ENCODE peak calls at places on chromosomes 12 and 14, in seven cellular contexts. One of them, this sample, is unnamed.

GRCh38 chr12:53161119-53161911 is 19.2 kb upstream of the ZNF740 start:
- DNase-seq in K562: no peak
- DNase-seq in HepG2: peak; percentile 74
- DNase-seq in A549: no peak
- DNase-seq in GM12878: no peak
- DNase-seq in H1: peak; percentile 28
- DNase-seq in IMR-90: no peak
- DNase-seq in this sample: no peak

GRCh38 chr12:11716794-11717532 is 67.5 kb downstream of the ETV6 start:
- DNase-seq in A549: no peak
- DNase-seq in GM12878: no peak
- DNase-seq in HepG2: no peak
- DNase-seq in IMR-90: peak; percentile 56
- DNase-seq in K562: no peak
- DNase-seq in H1: no peak
- DNase-seq in this sample: no peak

GRCh38 chr12:68189766-68190700 is 30.5 kb upstream of the IFNG start:
- DNase-seq in A549: no peak
- DNase-seq in H1: no peak
- DNase-seq in K562: no peak
- DNase-seq in HepG2: no peak
- DNase-seq in GM12878: no peak
- DNase-seq in IMR-90: peak; percentile 8
- DNase-seq in this sample: peak; percentile 13

GRCh38 chr12:127284870-127285431 is 982.0 kb upstream of the TMEM132C start:
- DNase-seq in GM12878: no peak
- DNase-seq in K562: no peak
- DNase-seq in H1: no peak
- DNase-seq in HepG2: no peak
- DNase-seq in IMR-90: peak; percentile 81
- DNase-seq in A549: no peak
- DNase-seq in this sample: no peak

GRCh38 chr12:25130741-25131188 is 64.2 kb downstream of the DNAI7 start:
- DNase-seq in K562: peak; percentile 15
- DNase-seq in GM12878: no peak
- DNase-seq in A549: peak; percentile 44
- DNase-seq in HepG2: peak; percentile 31
- DNase-seq in H1: no peak
- DNase-seq in IMR-90: peak; percentile 67
- DNase-seq in this sample: peak; percentile 22

GRCh38 chr12:109968032-109968420 is 28.1 kb downstream of the GIT2 start:
- DNase-seq in GM12878: no peak
- DNase-seq in IMR-90: no peak
- DNase-seq in H1: no peak
- DNase-seq in A549: no peak
- DNase-seq in K562: no peak
- DNase-seq in HepG2: no peak
- DNase-seq in this sample: no peak

GRCh38 chr14:24259282-24260025 is 3.5 kb downstream of the TGM1 start:
- DNase-seq in IMR-90: no peak
- DNase-seq in HepG2: no peak
- DNase-seq in K562: peak; percentile 14
- DNase-seq in H1: no peak
- DNase-seq in A549: no peak
- DNase-seq in GM12878: no peak
- DNase-seq in this sample: no peak

GRCh38 chr14:69713976-69714716 is 52.8 kb upstream of the SRSF5 start:
- DNase-seq in IMR-90: no peak
- DNase-seq in GM12878: no peak
- DNase-seq in A549: no peak
- DNase-seq in HepG2: peak; percentile 85
- DNase-seq in K562: no peak
- DNase-seq in H1: no peak
- DNase-seq in this sample: no peak

GRCh38 chr14:54625158-54625557 is 58.2 kb downstream of the SAMD4A start:
- DNase-seq in IMR-90: peak; percentile 92
- DNase-seq in K562: no peak
- DNase-seq in A549: no peak
- DNase-seq in HepG2: no peak
- DNase-seq in GM12878: no peak
- DNase-seq in H1: no peak
- DNase-seq in this sample: no peak

GRCh38 chr12:18750087-18750486 is 12.2 kb downstream of the CAPZA3 start:
- DNase-seq in A549: no peak
- DNase-seq in IMR-90: peak; percentile 26
- DNase-seq in HepG2: no peak
- DNase-seq in K562: no peak
- DNase-seq in H1: no peak
- DNase-seq in GM12878: no peak
- DNase-seq in this sample: no peak

GRCh38 chr12:47766496-47767196 is 6.4 kb upstream of the SLC48A1 start:
- DNase-seq in A549: no peak
- DNase-seq in GM12878: no peak
- DNase-seq in H1: no peak
- DNase-seq in IMR-90: no peak
- DNase-seq in K562: no peak
- DNase-seq in HepG2: no peak
- DNase-seq in this sample: no peak

GRCh38 chr12:42255221-42255874 is 17.3 kb upstream of the YAF2 start:
- DNase-seq in HepG2: peak; percentile 15
- DNase-seq in IMR-90: no peak
- DNase-seq in K562: no peak
- DNase-seq in GM12878: no peak
- DNase-seq in A549: no peak
- DNase-seq in H1: no peak
- DNase-seq in this sample: no peak

GRCh38 chr12:119678459-119678858 is 10.5 kb downstream of the PRKAB1 start:
- DNase-seq in K562: no peak
- DNase-seq in H1: no peak
- DNase-seq in HepG2: no peak
- DNase-seq in GM12878: no peak
- DNase-seq in A549: no peak
- DNase-seq in IMR-90: no peak
- DNase-seq in this sample: no peak

GRCh38 chr12:25151476-25151875 is 43.5 kb downstream of the DNAI7 start:
- DNase-seq in A549: peak; percentile 80
- DNase-seq in GM12878: no peak
- DNase-seq in K562: no peak
- DNase-seq in HepG2: no peak
- DNase-seq in IMR-90: peak; percentile 100
- DNase-seq in H1: no peak
- DNase-seq in this sample: no peak

GRCh38 chr14:60323199-60323891 is 74.3 kb downstream of the PPM1A start:
- DNase-seq in IMR-90: no peak
- DNase-seq in HepG2: no peak
- DNase-seq in A549: no peak
- DNase-seq in K562: peak; percentile 33
- DNase-seq in GM12878: no peak
- DNase-seq in H1: no peak
- DNase-seq in this sample: no peak

GRCh38 chr12:54207539-54208267 is 18.9 kb upstream of the SMUG1 start:
- DNase-seq in HepG2: peak; percentile 56
- DNase-seq in IMR-90: peak; percentile 37
- DNase-seq in GM12878: no peak
- DNase-seq in H1: peak; percentile 99
- DNase-seq in K562: peak; percentile 90
- DNase-seq in A549: peak; percentile 80
- DNase-seq in this sample: peak; percentile 69

GRCh38 chr12:105315130-105315529 is 15.4 kb upstream of the C12orf75 start:
- DNase-seq in IMR-90: no peak
- DNase-seq in K562: no peak
- DNase-seq in A549: no peak
- DNase-seq in GM12878: no peak
- DNase-seq in HepG2: no peak
- DNase-seq in H1: no peak
- DNase-seq in this sample: no peak

GRCh38 chr12:2282321-2282720 is 229.5 kb downstream of the CACNA1C start:
- DNase-seq in K562: no peak
- DNase-seq in H1: no peak
- DNase-seq in A549: no peak
- DNase-seq in HepG2: peak; percentile 8
- DNase-seq in IMR-90: no peak
- DNase-seq in GM12878: no peak
- DNase-seq in this sample: no peak

GRCh38 chr12:115481141-115481540 is 796.4 kb downstream of the MED13L start:
- DNase-seq in K562: no peak
- DNase-seq in A549: no peak
- DNase-seq in GM12878: peak; percentile 54
- DNase-seq in H1: no peak
- DNase-seq in HepG2: peak; percentile 32
- DNase-seq in IMR-90: peak; percentile 8
- DNase-seq in this sample: no peak

GRCh38 chr12:25115677-25116076 is 79.3 kb downstream of the DNAI7 start:
- DNase-seq in GM12878: no peak
- DNase-seq in IMR-90: no peak
- DNase-seq in HepG2: peak; percentile 13
- DNase-seq in K562: no peak
- DNase-seq in H1: no peak
- DNase-seq in A549: no peak
- DNase-seq in this sample: no peak

GRCh38 chr12:45483571-45483970 is 245.9 kb upstream of the ARID2 start:
- DNase-seq in IMR-90: peak; percentile 3
- DNase-seq in H1: no peak
- DNase-seq in GM12878: no peak
- DNase-seq in K562: no peak
- DNase-seq in HepG2: no peak
- DNase-seq in A549: no peak
- DNase-seq in this sample: no peak

GRCh38 chr12:66187016-66187415 is 2.0 kb upstream of the IRAK3 start:
- DNase-seq in GM12878: no peak
- DNase-seq in A549: no peak
- DNase-seq in IMR-90: no peak
- DNase-seq in HepG2: no peak
- DNase-seq in K562: no peak
- DNase-seq in H1: no peak
- DNase-seq in this sample: no peak

GRCh38 chr12:66189476-66189823 is 436 bp downstream of the IRAK3 start:
- DNase-seq in IMR-90: no peak
- DNase-seq in H1: no peak
- DNase-seq in A549: no peak
- DNase-seq in K562: no peak
- DNase-seq in GM12878: no peak
- DNase-seq in HepG2: no peak
- DNase-seq in this sample: no peak

GRCh38 chr12:66187822-66188221 is 1.2 kb upstream of the IRAK3 start:
- DNase-seq in H1: no peak
- DNase-seq in K562: no peak
- DNase-seq in GM12878: no peak
- DNase-seq in A549: no peak
- DNase-seq in HepG2: no peak
- DNase-seq in IMR-90: no peak
- DNase-seq in this sample: no peak

GRCh38 chr12:66190519-66191406 is 1.7 kb downstream of the IRAK3 start:
- DNase-seq in H1: no peak
- DNase-seq in K562: no peak
- DNase-seq in HepG2: no peak
- DNase-seq in GM12878: no peak
- DNase-seq in A549: no peak
- DNase-seq in IMR-90: peak; percentile 52
- DNase-seq in this sample: no peak

GRCh38 chr12:66188584-66189475 is at the start of gene IRAK3:
- DNase-seq in HepG2: no peak
- DNase-seq in K562: no peak
- DNase-seq in GM12878: no peak
- DNase-seq in A549: peak; percentile 21
- DNase-seq in IMR-90: peak; percentile 31
- DNase-seq in H1: peak; percentile 79
- DNase-seq in this sample: no peak
- TF ChIP-seq CEBPB in HepG2: no peak
- TF ChIP-seq CEBPB in K562: no peak
- TF ChIP-seq CEBPB in GM12878: no peak
- TF ChIP-seq CEBPB in A549: no peak
- TF ChIP-seq CEBPB in IMR-90: peak; percentile 23
- TF ChIP-seq CEBPB in H1: no peak
- TF ChIP-seq CEBPB in this sample: no peak

DNA sequence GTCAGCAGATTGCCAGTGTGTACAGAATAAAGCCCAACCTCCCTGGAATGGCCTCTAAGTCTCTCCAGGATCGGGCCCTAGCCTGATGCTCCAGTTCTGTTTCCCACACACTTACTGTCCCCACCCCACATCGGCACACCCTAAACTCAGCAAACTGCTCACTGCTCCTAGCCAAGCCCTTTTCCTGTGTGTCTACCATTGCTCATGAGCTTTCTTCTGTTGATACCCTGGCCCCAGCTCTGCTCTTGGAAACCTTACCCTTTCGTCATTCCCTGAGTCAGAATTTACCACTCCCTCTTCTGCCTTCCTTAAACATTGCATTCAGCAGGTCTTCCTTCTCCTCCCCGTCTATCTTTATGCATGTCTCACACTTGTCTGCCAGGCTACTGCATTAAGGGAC is 158.9 kb downstream of the TMX1 start:
- DNase-seq in HepG2: no peak
- DNase-seq in A549: peak; percentile 91
- DNase-seq in K562: no peak
- DNase-seq in GM12878: no peak
- DNase-seq in IMR-90: peak; percentile 97
- DNase-seq in H1: no peak
- DNase-seq in this sample: no peak
- TF ChIP-seq CEBPB in HepG2: no peak
- TF ChIP-seq CEBPB in A549: no peak
- TF ChIP-seq CEBPB in K562: no peak
- TF ChIP-seq CEBPB in GM12878: no peak
- TF ChIP-seq CEBPB in IMR-90: peak; percentile 76
- TF ChIP-seq CEBPB in H1: no peak
- TF ChIP-seq CEBPB in this sample: no peak

DNA sequence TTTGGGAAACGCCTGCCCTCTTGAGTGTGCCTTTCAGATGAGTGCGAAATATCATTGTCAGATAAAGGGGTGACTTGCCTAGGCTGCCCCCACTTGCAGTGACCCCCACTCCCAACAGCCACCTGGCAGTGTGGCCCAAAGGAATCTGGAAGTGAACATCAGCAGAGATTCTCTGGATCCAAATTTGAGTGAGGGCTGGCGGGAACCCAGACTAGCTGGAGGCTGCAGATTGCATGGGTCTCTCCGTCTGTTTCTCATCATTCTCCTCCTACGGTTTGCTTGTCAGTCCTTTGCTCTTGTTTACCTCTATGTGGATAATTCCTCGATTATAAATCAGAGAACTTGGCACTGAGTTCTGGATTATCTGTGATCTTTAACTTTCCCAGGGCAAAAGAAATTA is 280.8 kb downstream of the ZFP36L1 start:
- DNase-seq in A549: no peak
- DNase-seq in K562: no peak
- DNase-seq in H1: no peak
- DNase-seq in HepG2: no peak
- DNase-seq in IMR-90: peak; percentile 72
- DNase-seq in GM12878: no peak
- DNase-seq in this sample: no peak
- TF ChIP-seq CEBPB in A549: no peak
- TF ChIP-seq CEBPB in K562: no peak
- TF ChIP-seq CEBPB in H1: no peak
- TF ChIP-seq CEBPB in HepG2: no peak
- TF ChIP-seq CEBPB in IMR-90: no peak
- TF ChIP-seq CEBPB in GM12878: no peak
- TF ChIP-seq CEBPB in this sample: no peak

DNA sequence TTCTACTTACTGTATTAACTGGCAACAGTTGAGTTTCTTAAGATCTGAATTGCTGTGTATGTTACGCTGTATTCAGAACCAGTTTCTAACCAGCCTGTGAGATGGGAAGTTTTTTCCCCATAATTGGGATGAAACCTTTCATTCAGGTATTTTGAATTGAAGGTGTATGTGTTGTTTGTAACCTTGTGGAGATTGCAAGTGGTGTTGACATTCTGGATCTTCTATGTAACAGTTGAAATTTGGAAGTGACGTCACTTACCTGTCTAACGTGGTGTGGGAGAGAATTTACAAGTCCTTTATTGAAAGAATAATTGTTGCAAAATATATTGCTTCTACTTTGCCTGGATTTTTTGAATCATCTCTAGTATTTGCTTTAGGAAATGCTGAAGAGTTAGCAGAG is 5.5 kb downstream of the RAN start:
- DNase-seq in A549: no peak
- DNase-seq in HepG2: no peak
- DNase-seq in K562: no peak
- DNase-seq in IMR-90: no peak
- DNase-seq in GM12878: no peak
- DNase-seq in H1: no peak
- DNase-seq in this sample: no peak
- TF ChIP-seq CEBPB in A549: no peak
- TF ChIP-seq CEBPB in HepG2: no peak
- TF ChIP-seq CEBPB in K562: no peak
- TF ChIP-seq CEBPB in IMR-90: no peak
- TF ChIP-seq CEBPB in GM12878: no peak
- TF ChIP-seq CEBPB in H1: no peak
- TF ChIP-seq CEBPB in this sample: no peak